ENCODE peak calls at places on chromosomes 1 and 21, in four cellular contexts. F, N, L and H are unnamed samples.

GRCh38 chr1:207797229-207797973 is 45.5 kb downstream of the CD46 start:
- DNase-seq in F (peak), N (peak), L (peak), H (peak)

GRCh38 chr1:54883349-54884102 is 3.5 kb downstream of the DHCR24 start:
- DNase-seq in F (no peak), N (no peak), L (peak), H (no peak)

GRCh38 chr21:34950980-34951379 is 98.1 kb downstream of the RUNX1 start:
- DNase-seq in F (no peak), N (peak), L (no peak), H (no peak)

GRCh38 chr1:228664399-228664914 is 70.8 kb upstream of the RHOU start:
- DNase-seq in F (peak), N (peak), L (peak), H (peak)

GRCh38 chr1:117664314-117664713 is 58.5 kb downstream of the TENT5C start:
- DNase-seq in F (no peak), N (peak), L (no peak), H (no peak)

GRCh38 chr1:207421078-207421477 is 33.0 kb upstream of the CR2 start:
- DNase-seq in F (no peak), N (no peak), L (no peak), H (no peak)

GRCh38 chr1:56577859-56578663 is 1.3 kb downstream of the PLPP3 start:
- DNase-seq in F (peak), N (no peak), L (peak), H (peak)

GRCh38 chr1:93672069-93672468 is 9.6 kb downstream of the BCAR3 start:
- DNase-seq in F (no peak), N (peak), L (no peak), H (peak)

GRCh38 chr1:223887724-223888428 is 42.1 kb upstream of the TP53BP2 start:
- DNase-seq in F (no peak), N (no peak), L (no peak), H (peak)

GRCh38 chr1:194618101-194618500 is 1431.7 kb upstream of the B3GALT2 start:
- DNase-seq in F (no peak), N (no peak), L (no peak), H (no peak)

GRCh38 chr21:42849759-42850412 is 29.5 kb downstream of the WDR4 start:
- DNase-seq in F (no peak), N (no peak), L (no peak), H (no peak)

GRCh38 chr21:37061926-37062591 is 10.8 kb downstream of the PIGP start:
- DNase-seq in F (no peak), N (no peak), L (peak), H (no peak)

GRCh38 chr1:29121516-29121937 is 2.2 kb downstream of the TMEM200B start:
- DNase-seq in F (peak), N (no peak), L (no peak), H (no peak)

GRCh38 chr1:160108888-160109662 is 6.5 kb upstream of the ATP1A2 start:
- DNase-seq in F (no peak), N (peak), L (peak), H (peak)

GRCh38 chr21:28832013-28832714 is 160.5 kb downstream of the LTN1 start:
- DNase-seq in F (no peak), N (no peak), L (peak), H (no peak)

GRCh38 chr1:98296681-98297080 is 364.8 kb upstream of the SNX7 start:
- DNase-seq in F (no peak), N (no peak), L (no peak), H (no peak)

GRCh38 chr1:9181990-9182783 is 52.4 kb upstream of the H6PD start:
- DNase-seq in F (peak), N (no peak), L (peak), H (peak)

GRCh38 chr1:166384948-166385347 is 218.1 kb upstream of the FAM78B start:
- DNase-seq in F (no peak), N (no peak), L (no peak), H (no peak)

GRCh38 chr1:47627016-47627415 is 189.2 kb downstream of the FOXD2 start:
- DNase-seq in F (peak), N (no peak), L (no peak), H (no peak)

GRCh38 chr1:47621483-47621882 is 183.6 kb downstream of the FOXD2 start:
- DNase-seq in F (no peak), N (no peak), L (no peak), H (no peak)

GRCh38 chr1:47623174-47623940 is 185.5 kb downstream of the FOXD2 start:
- DNase-seq in F (no peak), N (no peak), L (no peak), H (no peak)

GRCh38 chr1:47621977-47622376 is 184.1 kb downstream of the FOXD2 start:
- DNase-seq in F (no peak), N (no peak), L (no peak), H (no peak)

DNA sequence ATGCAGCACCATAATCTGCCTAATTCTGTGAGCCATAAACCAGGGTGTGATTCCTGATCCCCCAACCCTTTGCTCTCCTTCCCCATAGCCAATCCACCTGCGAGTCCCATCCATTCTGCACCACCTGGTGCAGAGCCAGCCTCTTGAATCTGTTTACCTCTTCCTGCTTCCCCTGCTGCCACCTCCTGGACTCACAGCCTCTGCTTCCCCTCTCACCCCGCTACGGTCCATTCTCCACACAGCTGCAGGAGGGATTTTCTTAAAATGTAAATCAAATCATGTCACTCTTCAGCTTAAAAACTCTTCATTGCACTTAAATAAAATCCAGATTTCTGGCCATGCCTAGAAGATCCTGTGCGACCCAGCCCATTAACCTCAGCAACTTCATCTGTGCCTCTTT is 186.7 kb downstream of the FOXD2 start:
- DNase-seq in F (no peak), N (peak), L (peak), H (no peak)
- TF ChIP-seq HMGXB4 in F (no peak), N (no peak), L (no peak), H (no peak)

DNA sequence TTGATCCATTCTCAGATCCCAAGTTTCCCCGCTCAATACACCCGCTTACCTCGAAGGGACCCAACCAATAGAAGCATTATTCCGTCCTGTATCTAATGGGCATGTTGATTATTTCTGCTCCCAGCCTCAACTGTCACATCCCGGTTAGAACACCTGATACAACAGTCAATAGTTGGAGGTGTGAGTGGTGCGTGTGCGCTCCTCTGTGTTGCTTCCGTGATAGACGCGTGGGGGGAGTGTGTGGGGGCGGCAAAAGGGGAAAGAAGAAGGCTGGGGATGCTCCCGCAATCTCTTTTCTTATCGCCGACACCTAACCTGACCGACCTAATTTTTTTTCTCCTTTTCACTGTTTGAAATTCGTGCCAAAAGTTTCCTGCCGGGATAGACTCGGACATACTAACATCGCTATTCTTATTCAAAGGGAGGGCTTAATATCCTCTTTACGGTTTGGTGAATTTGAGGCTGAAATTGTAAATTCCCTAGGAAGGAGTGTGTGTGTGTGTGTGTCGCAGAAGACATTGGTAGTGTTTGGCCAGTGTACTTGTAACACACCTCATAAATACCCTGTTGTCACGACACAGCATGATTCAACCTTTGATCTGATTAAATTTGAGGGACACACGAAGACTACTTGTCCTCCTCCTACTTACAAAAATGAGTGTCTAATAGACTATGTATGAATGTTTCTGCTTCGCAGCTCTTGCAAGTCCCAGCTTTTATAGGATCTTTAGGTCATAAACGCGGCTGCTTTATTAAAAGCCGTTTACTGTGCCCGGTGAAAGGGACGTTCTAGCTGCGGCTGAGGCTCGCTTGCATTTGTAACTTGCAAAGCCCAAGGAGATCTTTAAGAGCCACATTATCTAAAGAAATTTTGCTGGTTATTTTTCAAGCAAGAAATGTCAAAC is 1.5 kb upstream of the PROX1 start:
- DNase-seq in F (no peak), N (no peak), L (no peak), H (no peak)
- TF ChIP-seq HMGXB4 in F (no peak), N (no peak), L (no peak), H (no peak)

GRCh38 chr1:2204384-2205190 is 10.0 kb upstream of the FAAP20 start:
- DNase-seq in F (peak), N (peak), L (peak), H (no peak)
- TF ChIP-seq HMGXB4 in F (no peak), N (no peak), L (no peak), H (no peak)

DNA sequence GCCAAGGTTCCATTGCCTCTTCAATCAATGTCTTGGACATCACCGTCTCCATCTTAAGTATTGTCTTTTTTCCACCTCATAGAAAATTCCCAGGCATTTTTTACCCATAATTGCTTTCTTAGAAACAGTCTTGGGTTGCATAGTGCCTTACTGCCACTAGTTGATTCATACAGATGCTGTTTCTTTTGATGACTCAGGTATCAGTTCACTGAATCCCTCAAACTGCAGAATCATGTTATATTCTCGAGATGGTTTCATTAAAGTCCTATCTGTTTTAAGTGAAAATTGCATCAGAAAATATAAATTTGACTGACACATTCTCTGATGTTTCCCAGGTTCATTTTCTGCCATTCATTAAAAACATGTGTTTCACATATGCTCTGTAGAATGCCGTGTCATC is 1489.1 kb downstream of the BRINP3 start:
- DNase-seq in F (no peak), N (no peak), L (no peak), H (peak)
- TF ChIP-seq HMGXB4 in F (no peak), N (no peak), L (no peak), H (no peak)

DNA sequence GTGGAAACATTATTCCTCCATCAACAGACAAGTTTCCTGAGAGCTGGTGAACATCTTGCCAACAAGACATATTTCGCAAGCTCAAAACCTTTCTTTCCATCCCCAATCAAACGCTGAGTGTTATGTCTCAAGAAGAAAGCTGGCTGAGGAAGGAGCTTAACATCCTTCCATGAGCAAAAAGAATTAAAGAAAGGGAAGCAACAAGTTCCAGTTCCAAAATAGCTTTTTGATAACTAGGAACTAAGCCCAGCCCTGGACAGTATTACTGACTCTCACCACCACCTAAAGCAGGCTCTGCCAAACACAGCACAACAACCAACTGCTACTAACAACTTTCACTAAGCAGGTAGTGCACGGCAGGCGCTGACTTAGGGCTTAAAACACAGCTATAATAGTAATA is 50.2 kb downstream of the CAPZB start:
- DNase-seq in F (no peak), N (no peak), L (no peak), H (no peak)
- TF ChIP-seq HMGXB4 in F (no peak), N (no peak), L (no peak), H (no peak)

DNA sequence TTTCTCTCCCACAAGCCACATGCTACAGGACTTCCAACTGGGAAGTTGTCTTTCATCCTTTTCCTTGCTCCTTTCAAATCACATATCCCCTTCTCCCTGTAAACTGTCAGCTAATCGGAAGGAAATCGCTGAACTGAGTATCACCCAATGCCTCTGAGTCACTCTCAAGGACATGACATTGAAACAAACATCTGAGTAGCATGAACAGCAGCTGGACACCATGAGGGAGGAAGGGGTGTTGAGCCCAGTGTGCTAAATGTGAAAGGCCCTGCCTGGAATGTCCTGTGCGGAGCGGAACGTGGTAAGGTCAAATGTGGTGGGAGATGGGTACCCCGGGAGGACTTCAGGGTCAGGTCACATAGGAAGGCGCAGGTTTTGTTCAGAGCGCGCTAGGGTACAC is at the start of gene OR2AJ1:
- DNase-seq in F (no peak), N (no peak), L (no peak), H (no peak)
- TF ChIP-seq HMGXB4 in F (no peak), N (no peak), L (no peak), H (no peak)

GRCh38 chr1:10640079-10640578 is 156.3 kb downstream of the CASZ1 start:
- DNase-seq in F (peak), N (no peak), L (no peak), H (no peak)
- TF ChIP-seq HMGXB4 in F (no peak), N (no peak), L (no peak), H (no peak)